ENCODE peak calls at places on chromosomes 5 and 9, in nine cellular contexts. Z is lung, A is stomach, T is mammary epithelial cell, U is ovary, I is tibial nerve, K is A673, J is cardiac muscle cell, D is Peyer's patch. N is an unnamed sample.
A peak's percentile ranks its signal among the peaks of the same experiment; 100 is the strongest.

GRCh38 chr9:122261469-122261881 is 3.2 kb downstream of the RBM18 start:
- DNase-seq in I (peak; percentile 47), U (peak; percentile 23), K (peak; percentile 64), A (peak; percentile 91), T (peak; percentile 58), Z (peak; percentile 75), J (peak; percentile 85), D (no peak), N (no peak)

GRCh38 chr5:115430374-115430773 is 114.2 kb downstream of the FEM1C start:
- DNase-seq in J (no peak), Z (no peak), T (no peak), D (no peak), U (no peak), I (no peak), K (no peak), A (no peak), N (no peak)

GRCh38 chr9:100686420-100686819 is 108.5 kb downstream of the CAVIN4 start:
- DNase-seq in A (no peak), D (no peak), I (no peak), T (no peak), Z (no peak), K (no peak), U (no peak), J (no peak), N (no peak)

GRCh38 chr5:68983959-68984358 is 109.9 kb upstream of the SLC30A5 start:
- DNase-seq in D (no peak), T (no peak), J (no peak), K (no peak), Z (no peak), U (no peak), I (no peak), A (no peak), N (no peak)

GRCh38 chr5:107289030-107289714 is 381.6 kb downstream of the EFNA5 start:
- DNase-seq in A (no peak), K (no peak), U (no peak), D (no peak), T (peak; percentile 85), Z (no peak), I (no peak), J (no peak), N (no peak)

GRCh38 chr9:19698960-19699359 is 89.9 kb downstream of the SLC24A2 start:
- DNase-seq in J (no peak), D (no peak), U (no peak), Z (no peak), A (no peak), T (no peak), I (no peak), K (no peak), N (no peak)

GRCh38 chr5:17819786-17820185 is 185.5 kb downstream of the TAF11L14 start:
- DNase-seq in D (no peak), K (no peak), T (no peak), U (no peak), A (no peak), J (no peak), Z (no peak), I (no peak), N (no peak)

GRCh38 chr5:139651502-139651862 is 3.3 kb downstream of the CXXC5 start:
- DNase-seq in J (no peak), I (no peak), Z (no peak), A (no peak), D (no peak), U (no peak), T (no peak), K (no peak), N (no peak)

GRCh38 chr5:18744441-18744840 is 1110.2 kb downstream of the TAF11L14 start:
- DNase-seq in A (no peak), K (no peak), Z (no peak), D (no peak), J (no peak), U (no peak), I (no peak), T (no peak), N (no peak)

GRCh38 chr5:32779754-32780415 is 68.8 kb downstream of the NPR3 start:
- DNase-seq in I (no peak), D (no peak), U (no peak), Z (no peak), K (no peak), T (no peak), J (no peak), A (no peak), N (no peak)

GRCh38 chr9:131198316-131198715 is 72.9 kb downstream of the NUP214 start:
- DNase-seq in I (no peak), U (no peak), Z (no peak), K (no peak), A (no peak), D (no peak), J (no peak), T (no peak), N (no peak)

GRCh38 chr5:113378960-113379541 is 55.7 kb downstream of the TSSK1B start:
- DNase-seq in J (peak; percentile 69), K (peak; percentile 68), D (peak; percentile 22), U (peak; percentile 35), I (peak; percentile 56), T (peak; percentile 50), A (peak; percentile 57), Z (peak; percentile 50), N (peak; percentile 46)

GRCh38 chr9:135701067-135701967 is 668 bp upstream of the KCNT1 start:
- DNase-seq in J (no peak), I (no peak), D (no peak), U (no peak), K (no peak), T (no peak), Z (no peak), A (no peak), N (no peak)

GRCh38 chr5:168978015-168978414 is 322.9 kb downstream of the SLIT3 start:
- DNase-seq in A (no peak), D (no peak), K (no peak), T (peak; percentile 95), Z (no peak), I (no peak), J (peak; percentile 88), U (no peak), N (no peak)

GRCh38 chr9:120921751-120922181 is 4.8 kb downstream of the TRAF1 start:
- DNase-seq in Z (no peak), T (no peak), I (no peak), U (no peak), K (no peak), J (no peak), A (no peak), D (no peak), N (no peak)

GRCh38 chr9:21624675-21625477 is 142.8 kb upstream of the IFNE start:
- DNase-seq in I (no peak), U (no peak), T (no peak), D (no peak), Z (no peak), K (no peak), A (no peak), J (no peak), N (no peak)
- TF ChIP-seq CTCF in I (no peak), U (no peak), T (no peak), D (no peak), Z (no peak), K (no peak), A (no peak), J (no peak), N (no peak)

GRCh38 chr5:41785061-41785460 is 85.2 kb downstream of the OXCT1 start:
- DNase-seq in U (no peak), A (no peak), I (no peak), D (no peak), K (no peak), T (no peak), Z (no peak), J (no peak), N (no peak)

GRCh38 chr5:41790038-41790776 is 80.0 kb downstream of the OXCT1 start:
- DNase-seq in J (no peak), Z (no peak), D (no peak), K (peak; percentile 11), U (no peak), I (no peak), T (no peak), A (no peak), N (no peak)

GRCh38 chr5:41789434-41789833 is 80.8 kb downstream of the OXCT1 start:
- DNase-seq in A (no peak), D (no peak), T (no peak), Z (no peak), U (no peak), K (no peak), J (no peak), I (no peak), N (no peak)

GRCh38 chr5:41787257-41787656 is 83.0 kb downstream of the OXCT1 start:
- DNase-seq in U (no peak), K (peak; percentile 43), A (no peak), D (no peak), T (no peak), Z (no peak), J (no peak), I (no peak), N (no peak)

GRCh38 chr5:41788800-41789395 is 81.3 kb downstream of the OXCT1 start:
- DNase-seq in J (peak; percentile 84), Z (no peak), T (no peak), I (no peak), U (no peak), D (no peak), K (peak; percentile 19), A (no peak), N (no peak)
- H3K36me3 ChIP-seq in J (no peaks in the 10 kb centered on the region), Z (peaks cover 4% of the 10 kb centered on the region), T (peaks cover 4% of the 10 kb centered on the region), I (no peaks in the 10 kb centered on the region), U (no peaks in the 10 kb centered on the region), D (no peaks in the 10 kb centered on the region), K (no peaks in the 10 kb centered on the region), A (peaks cover 4% of the 10 kb centered on the region), N (no peaks in the 10 kb centered on the region)

GRCh38 chr5:121913397-121913796 is 48.4 kb upstream of the SRFBP1 start:
- DNase-seq in D (no peak), J (no peak), A (no peak), U (no peak), K (peak; percentile 44), I (no peak), Z (no peak), T (no peak), N (no peak)
- H3K4me3 ChIP-seq in D (no peak overlapping the region), J (no peak overlapping the region), A (no peak overlapping the region), U (no peak overlapping the region), K (no peak overlapping the region), I (no peak overlapping the region), Z (no peak overlapping the region), T (no peak overlapping the region), N (no peak overlapping the region)

GRCh38 chr5:170408189-170408588 is 19.0 kb upstream of the KCNMB1 start:
- DNase-seq in T (no peak), K (peak; percentile 41), I (no peak), Z (no peak), D (no peak), U (no peak), A (no peak), J (peak; percentile 8), N (no peak)

GRCh38 chr5:170414786-170415185 is 25.6 kb upstream of the KCNMB1 start:
- DNase-seq in I (no peak), K (no peak), U (no peak), T (no peak), J (no peak), Z (no peak), D (no peak), A (no peak), N (no peak)

GRCh38 chr5:170413897-170414296 is 24.7 kb upstream of the KCNMB1 start:
- DNase-seq in Z (no peak), T (no peak), U (no peak), J (no peak), I (no peak), D (no peak), K (no peak), A (no peak), N (no peak)

GRCh38 chr5:170408866-170409265 is 19.7 kb upstream of the KCNMB1 start:
- DNase-seq in A (no peak), T (no peak), D (no peak), Z (no peak), K (no peak), J (no peak), U (no peak), I (no peak), N (no peak)

GRCh38 chr5:170411100-170411499 is 21.9 kb upstream of the KCNMB1 start:
- DNase-seq in D (no peak), A (no peak), T (no peak), U (no peak), Z (no peak), J (no peak), K (no peak), I (no peak), N (no peak)
- TF ChIP-seq CTCF in D (no peak), A (no peak), T (no peak), U (no peak), Z (no peak), J (no peak), K (no peak), I (no peak), N (no peak)

N was measured in CD8-positive, alpha-beta T cell.